ENCODE peak calls at places on chromosomes 7 and 10, in seven cellular contexts. D is prostate gland, B is stomach, C is GM12891, G is IMR-90, V is testis, Z is spleen. J is an unnamed sample.

GRCh38 chr10:92544296-92544695 is 29.6 kb downstream of the IDE start:
- DNase-seq in G (peak), B (no peak), Z (no peak), C (no peak), D (no peak), V (no peak), J (no peak)

GRCh38 chr7:7688956-7689355 is 29.5 kb downstream of the RPA3 start:
- DNase-seq in G (no peak), C (no peak), D (no peak), B (no peak), Z (no peak), V (no peak), J (no peak)

GRCh38 chr10:121416071-121416470 is 182.2 kb downstream of the FGFR2 start:
- DNase-seq in G (no peak), D (no peak), Z (no peak), B (no peak), V (no peak), C (no peak), J (no peak)

GRCh38 chr10:27944005-27944404 is 54.9 kb downstream of the ODAD2 start:
- DNase-seq in D (no peak), B (no peak), C (no peak), Z (no peak), V (no peak), G (no peak), J (no peak)

GRCh38 chr7:18874875-18875274 is 242.6 kb downstream of the TWIST1 start:
- DNase-seq in D (no peak), C (no peak), B (no peak), V (no peak), Z (no peak), G (no peak), J (no peak)

GRCh38 chr10:12927896-12928295 is 73.6 kb downstream of the CCDC3 start:
- DNase-seq in Z (no peak), D (no peak), C (no peak), G (no peak), V (no peak), B (no peak), J (no peak)

GRCh38 chr10:103916254-103916653 is 1.7 kb downstream of the STN1 start:
- DNase-seq in V (no peak), D (no peak), Z (no peak), C (no peak), G (peak), B (no peak), J (no peak)

GRCh38 chr10:46538155-46538554 is 18.3 kb downstream of the GPRIN2 start:
- DNase-seq in B (no peak), Z (no peak), G (no peak), D (no peak), V (no peak), C (no peak), J (no peak)

GRCh38 chr10:101559596-101560292 is 28.3 kb downstream of the POLL start:
- DNase-seq in G (no peak), D (no peak), B (no peak), C (no peak), Z (no peak), V (no peak), J (no peak)

GRCh38 chr7:73391396-73391795 is 42.2 kb upstream of the FZD9 start:
- DNase-seq in Z (no peak), D (no peak), G (no peak), B (no peak), V (no peak), C (no peak), J (no peak)

GRCh38 chr10:121772406-121772805 is 155.4 kb downstream of the ATE1 start:
- DNase-seq in Z (no peak), D (no peak), V (no peak), B (no peak), G (no peak), C (no peak), J (no peak)

GRCh38 chr10:11831520-11831951 is 8.4 kb downstream of the PROSER2 start:
- DNase-seq in G (no peak), B (no peak), Z (no peak), D (peak), V (no peak), C (no peak), J (no peak)

GRCh38 chr10:99888623-99889022 is 106.2 kb downstream of the ABCC2 start:
- DNase-seq in D (no peak), G (peak), Z (no peak), B (no peak), V (peak), C (no peak), J (no peak)

GRCh38 chr10:77415311-77415960 is 222.2 kb downstream of the KCNMA1 start:
- DNase-seq in B (no peak), Z (no peak), D (no peak), G (no peak), C (no peak), V (no peak), J (no peak)

GRCh38 chr7:121076350-121077164 is 88.0 kb downstream of the CPED1 start:
- DNase-seq in Z (no peak), D (no peak), V (no peak), C (no peak), G (peak), B (no peak), J (peak)

GRCh38 chr10:3757638-3758490 is 27.1 kb downstream of the KLF6 start:
- DNase-seq in C (no peak), Z (peak), G (no peak), V (no peak), D (no peak), B (no peak), J (no peak)

GRCh38 chr10:34906021-34906965 is 91.2 kb upstream of the PARD3 start:
- DNase-seq in G (peak), D (peak), C (no peak), V (no peak), Z (no peak), B (no peak), J (no peak)

GRCh38 chr10:98150544-98150943 is 16.1 kb downstream of the R3HCC1L start:
- DNase-seq in Z (no peak), D (no peak), V (no peak), B (no peak), G (peak), C (no peak), J (no peak)

GRCh38 chr7:45975367-45975766 is 54.3 kb upstream of the IGFBP3 start:
- DNase-seq in D (no peak), G (peak), B (no peak), V (no peak), Z (no peak), C (no peak), J (no peak)

GRCh38 chr10:13659887-13660544 is 73.3 kb downstream of the PRPF18 start:
- DNase-seq in B (peak), C (peak), V (peak), Z (peak), G (peak), D (peak), J (peak)

DNA sequence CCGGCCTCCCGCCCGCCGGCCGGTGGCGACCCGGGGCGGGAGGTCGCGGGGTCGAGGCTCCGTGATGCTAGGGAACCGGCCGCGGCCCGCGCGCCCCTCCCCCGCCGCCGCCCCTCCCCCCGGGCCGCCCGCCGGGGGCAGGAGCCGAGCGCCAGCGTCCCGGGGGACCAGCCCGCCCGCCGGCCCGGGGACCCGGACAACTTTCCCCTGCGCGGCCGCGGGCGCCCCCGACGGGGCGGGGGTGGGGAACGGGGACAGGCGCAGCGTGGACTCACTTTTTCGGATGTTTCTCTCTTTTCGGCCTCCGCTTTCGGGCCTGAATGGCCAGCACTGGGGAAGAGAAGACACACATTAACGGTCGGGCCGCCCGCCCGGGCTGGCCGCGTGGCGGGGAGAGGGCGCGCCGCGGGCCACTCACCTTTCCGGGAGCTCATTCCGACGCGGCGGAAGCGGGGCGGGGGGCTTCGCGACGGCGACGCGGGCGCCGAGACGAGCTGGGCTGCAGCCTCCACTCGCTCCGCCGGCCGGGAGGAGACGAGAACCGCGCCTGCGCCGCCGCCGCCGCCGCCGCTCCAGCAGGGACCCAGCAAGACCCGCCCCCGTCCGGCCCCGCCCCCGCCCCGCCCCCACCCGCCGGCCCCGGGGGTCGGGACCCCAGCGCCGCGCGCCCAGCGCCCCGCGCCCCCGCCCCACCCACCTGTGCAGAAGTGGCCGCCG is at the start of gene SRPK2:
- DNase-seq in V (peak), C (peak), G (peak), B (peak), Z (peak), D (peak), J (peak)
- TF ChIP-seq POLR2A in V (no peak), C (no peak), G (peak), B (no peak), Z (no peak), D (peak), J (no peak)

GRCh38 chr7:130559184-130559583 is 67.3 kb downstream of the MEST start:
- DNase-seq in C (no peak), G (no peak), Z (no peak), B (no peak), D (no peak), V (no peak), J (no peak)

GRCh38 chr7:130566898-130567280 is 75.0 kb downstream of the MEST start:
- DNase-seq in D (no peak), G (no peak), V (no peak), Z (no peak), C (no peak), B (no peak), J (no peak)

GRCh38 chr7:130566168-130566897 is 74.4 kb downstream of the MEST start:
- DNase-seq in V (peak), D (no peak), B (no peak), G (peak), C (no peak), Z (peak), J (no peak)

DNA sequence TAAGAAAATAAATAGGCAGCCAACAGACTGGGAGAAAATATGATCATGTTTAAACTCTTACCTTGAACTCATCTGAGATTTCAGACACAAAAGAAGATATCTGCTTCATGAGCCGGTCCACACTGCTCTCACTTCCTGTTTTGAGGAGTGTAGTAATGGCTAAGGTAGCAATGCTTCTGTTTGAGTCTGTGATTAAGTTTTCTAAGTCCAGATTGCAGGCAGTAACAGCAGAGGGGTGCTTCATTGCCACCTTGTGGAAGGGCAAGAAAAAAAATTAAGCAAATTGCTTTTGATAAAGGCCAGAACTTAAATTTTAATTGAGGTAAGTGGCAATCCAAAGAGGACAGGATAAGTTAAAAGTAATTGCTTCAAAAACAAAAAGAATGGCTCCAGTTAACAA is 69.1 kb downstream of the MEST start:
- DNase-seq in V (no peak), G (peak), D (no peak), C (peak), Z (no peak), B (no peak), J (peak)
- TF ChIP-seq POLR2A in V (no peak), G (no peak), D (no peak), C (no peak), Z (no peak), B (no peak), J (no peak)

GRCh38 chr10:6581750-6582697 is 1.9 kb upstream of the PRKCQ start:
- DNase-seq in B (no peak), G (no peak), C (no peak), Z (no peak), D (no peak), V (no peak), J (peak)
- TF ChIP-seq POLR2A in B (no peak), G (no peak), C (no peak), Z (no peak), D (no peak), V (no peak), J (peak)

DNA sequence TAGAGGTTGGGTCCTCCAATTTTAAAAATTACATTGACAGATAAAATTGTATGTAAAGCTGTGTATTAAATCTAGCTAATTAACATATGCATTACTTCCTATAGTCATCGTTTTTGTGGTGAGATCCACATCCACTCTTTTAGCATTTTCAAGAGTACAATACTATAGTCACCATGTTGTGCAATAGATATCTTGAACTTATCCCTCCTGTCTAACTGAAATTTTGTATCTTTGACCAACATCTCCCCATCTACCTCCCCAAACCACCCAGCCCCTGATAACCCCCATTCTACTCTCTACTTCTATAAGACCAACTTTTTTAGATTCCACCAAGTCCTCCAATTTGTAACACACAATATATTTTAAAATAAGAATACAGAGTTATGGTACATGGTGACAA is 208.0 kb downstream of the RELN start:
- DNase-seq in G (no peak), C (no peak), D (no peak), B (no peak), Z (no peak), V (no peak), J (no peak)
- TF ChIP-seq POLR2A in G (no peak), C (no peak), D (no peak), B (no peak), Z (no peak), V (no peak), J (no peak)

DNA sequence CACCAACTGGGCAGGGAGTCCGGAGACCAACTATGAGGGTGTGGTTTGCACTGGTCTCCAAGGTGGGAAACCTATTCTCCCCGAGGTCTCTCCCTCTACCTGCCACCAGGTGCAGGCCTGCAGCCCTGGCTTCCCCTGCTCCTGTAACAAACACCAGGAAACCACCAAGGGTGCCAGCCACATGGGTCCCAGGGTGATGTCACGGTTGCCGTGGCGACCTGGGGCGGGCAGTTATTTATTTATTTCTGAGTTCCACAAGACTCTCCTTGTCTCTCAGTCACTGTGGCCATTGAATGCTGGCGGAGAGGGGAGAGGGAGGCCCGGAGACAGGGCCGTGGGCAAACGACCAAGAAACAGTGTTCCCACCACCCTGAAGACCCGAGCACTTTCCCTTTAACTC is 27.1 kb downstream of the MMD2 start:
- DNase-seq in V (peak), C (no peak), Z (no peak), D (no peak), B (peak), G (no peak), J (no peak)
- TF ChIP-seq POLR2A in V (no peak), C (no peak), Z (no peak), D (no peak), B (no peak), G (no peak), J (no peak)

DNA sequence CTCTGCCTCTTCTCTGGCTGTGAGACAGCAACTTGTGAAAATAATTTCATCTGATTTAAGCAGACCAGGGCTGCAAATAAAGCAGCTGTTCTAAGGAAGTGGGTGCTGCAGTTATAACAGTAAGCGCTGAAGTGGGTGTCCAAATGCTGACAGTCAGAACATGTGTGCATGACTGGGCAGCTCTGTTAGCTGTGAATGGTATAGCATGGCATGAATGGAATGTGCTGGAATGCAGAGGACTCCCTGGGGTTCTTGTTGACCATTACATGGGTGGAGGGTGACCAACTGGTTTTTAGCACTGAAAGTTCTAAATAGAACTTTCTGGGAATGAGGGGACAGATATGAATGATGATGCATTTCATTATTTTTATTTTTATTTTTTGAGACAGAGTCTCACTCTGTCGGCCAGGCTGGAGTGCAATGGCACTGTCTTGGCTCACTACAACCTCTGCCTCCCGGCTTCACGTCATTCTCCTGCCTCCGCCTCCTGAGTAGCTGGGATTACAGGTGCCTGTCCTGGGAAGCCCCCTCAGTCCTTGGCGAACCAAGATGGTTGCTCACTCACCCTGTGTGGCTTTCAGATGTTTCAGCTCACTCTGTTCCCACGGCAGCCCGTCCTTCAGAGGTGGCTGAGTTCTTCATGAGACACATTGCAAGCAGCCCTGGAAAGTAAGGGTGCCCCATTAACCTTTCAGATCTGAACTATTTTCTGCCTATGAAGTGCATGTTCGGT is 319.8 kb upstream of the PHYHIPL start:
- DNase-seq in G (peak), Z (no peak), D (peak), V (no peak), B (no peak), C (no peak), J (no peak)
- TF ChIP-seq POLR2A in G (no peak), Z (no peak), D (no peak), V (no peak), B (no peak), C (no peak), J (no peak)

GRCh38 chr10:63268798-63269503 is 135.8 kb downstream of the NRBF2 start:
- DNase-seq in G (peak), D (peak), Z (peak), B (peak), V (peak), C (peak), J (peak)
- TF ChIP-seq POLR2A in G (peak), D (peak), Z (peak), B (peak), V (no peak), C (peak), J (peak)

GRCh38 chr7:6589829-6590644 is at the start of gene INTS15:
- DNase-seq in V (peak), C (peak), Z (peak), B (peak), D (peak), G (peak), J (peak)
- TF ChIP-seq POLR2A in V (no peak), C (peak), Z (no peak), B (no peak), D (no peak), G (peak), J (peak)

GRCh38 chr10:119205926-119206602 is 1.3 kb upstream of the GRK5 start:
- DNase-seq in C (no peak), G (no peak), B (peak), V (peak), Z (peak), D (peak), J (no peak)

GRCh38 chr10:119208553-119208940 is 1.2 kb downstream of the GRK5 start:
- DNase-seq in B (no peak), Z (no peak), C (no peak), D (no peak), G (no peak), V (no peak), J (no peak)

GRCh38 chr10:119207713-119208552 is 562 bp downstream of the GRK5 start:
- DNase-seq in G (peak), V (peak), C (no peak), B (peak), Z (peak), D (peak), J (peak)

GRCh38 chr10:119206603-119207366 is 586 bp upstream of the GRK5 start:
- DNase-seq in B (peak), Z (peak), C (peak), D (peak), G (peak), V (peak), J (peak)

DNA sequence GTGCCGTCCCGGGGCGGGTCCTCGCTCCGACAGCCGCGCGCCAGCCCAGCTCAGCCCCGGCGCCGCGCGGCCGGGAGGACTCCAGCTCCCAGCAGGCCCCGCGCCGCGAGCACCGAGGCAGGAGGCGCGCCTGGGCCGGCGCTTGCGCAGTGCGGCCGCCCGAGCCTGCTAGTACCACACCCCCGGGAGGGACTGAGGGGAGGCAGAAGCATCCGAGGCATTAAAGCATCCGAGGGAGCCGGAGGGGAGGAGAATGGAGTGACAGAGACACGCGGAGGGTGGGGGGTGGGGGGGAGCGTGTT is at the start of gene GRK5:
- DNase-seq in G (peak), C (peak), Z (peak), V (peak), D (peak), B (peak), J (peak)
- TF ChIP-seq POLR2A in G (peak), C (no peak), Z (no peak), V (no peak), D (peak), B (no peak), J (no peak)

GRCh38 chr10:133520193-133520738 is 6.9 kb upstream of the CYP2E1 start:
- DNase-seq in Z (peak), C (peak), D (peak), G (peak), V (peak), B (peak), J (peak)
- TF ChIP-seq POLR2A in Z (no peak), C (no peak), D (no peak), G (no peak), V (no peak), B (no peak), J (no peak)

J was measured in erythroblast.